ENCODE peak calls at places on chromosomes 13 and 19, in seven cellular contexts. A is tibial artery, H is HCT116, B is fibroblast of lung, V is bronchial epithelial cell, W is left lung, T is GM23248. G is an unnamed sample.
A peak's percentile ranks its signal among the peaks of the same experiment; 100 is the strongest.

GRCh38 chr13:110108348-110109139 is 198.4 kb downstream of the COL4A1 start:
- DNase-seq in A (peak; percentile 80), H (peak; percentile 53), B (peak; percentile 86), V (peak; percentile 72), W (peak; percentile 73), T (peak; percentile 94), G (no peak)

GRCh38 chr13:74444161-74444571 is 310.0 kb upstream of the KLF12 start:
- DNase-seq in A (no peak), H (no peak), B (peak; percentile 61), V (peak; percentile 92), W (no peak), T (peak; percentile 21), G (no peak)

GRCh38 chr13:40233731-40234195 is 432.7 kb downstream of the FOXO1 start:
- DNase-seq in A (no peak), H (no peak), B (no peak), V (peak; percentile 92), W (no peak), T (no peak), G (peak; percentile 55)

GRCh38 chr19:14091086-14091884 is 734 bp upstream of the SAMD1 start:
- DNase-seq in A (no peak), H (no peak), B (peak; percentile 67), V (peak; percentile 51), W (peak; percentile 86), T (peak; percentile 74), G (no peak)

GRCh38 chr19:38049105-38049649 is 142.2 kb downstream of the SIPA1L3 start:
- DNase-seq in A (no peak), H (no peak), B (no peak), V (no peak), W (no peak), T (no peak), G (no peak)

GRCh38 chr19:23520441-23520840 is 125.2 kb upstream of the ZNF91 start:
- DNase-seq in A (no peak), H (no peak), B (no peak), V (no peak), W (no peak), T (no peak), G (no peak)

GRCh38 chr13:109666656-109667448 is 119.5 kb downstream of the IRS2 start:
- DNase-seq in A (no peak), H (no peak), B (peak; percentile 52), V (peak; percentile 75), W (no peak), T (peak; percentile 16), G (peak; percentile 26)

GRCh38 chr19:45474191-45474940 is 6.6 kb downstream of the FOSB start:
- DNase-seq in A (no peak), H (no peak), B (no peak), V (no peak), W (no peak), T (peak; percentile 37), G (no peak)

GRCh38 chr19:34254552-34255432 is at the start of gene GARRE1:
- DNase-seq in A (no peak), H (no peak), B (peak; percentile 38), V (no peak), W (no peak), T (peak; percentile 61), G (no peak)

GRCh38 chr19:20367811-20368294 is 197.7 kb downstream of the ZNF737 start:
- DNase-seq in A (no peak), H (no peak), B (no peak), V (no peak), W (no peak), T (no peak), G (no peak)

GRCh38 chr13:99294198-99294597 is 13.0 kb downstream of the GPR183 start:
- DNase-seq in A (no peak), H (no peak), B (no peak), V (no peak), W (no peak), T (no peak), G (no peak)

GRCh38 chr19:33819875-33820781 is 23.5 kb downstream of the KCTD15 start:
- DNase-seq in A (peak; percentile 79), H (no peak), B (peak; percentile 66), V (peak; percentile 92), W (peak; percentile 89), T (peak; percentile 85), G (peak; percentile 72)

GRCh38 chr19:13827656-13828055 is 32.4 kb downstream of the ZSWIM4 start:
- DNase-seq in A (no peak), H (no peak), B (no peak), V (no peak), W (no peak), T (peak; percentile 37), G (no peak)

GRCh38 chr13:80906860-80907259 is 565.9 kb upstream of the SPRY2 start:
- DNase-seq in A (no peak), H (no peak), B (no peak), V (no peak), W (no peak), T (no peak), G (no peak)

GRCh38 chr19:55877211-55877610 is 40.9 kb downstream of the NLRP4 start:
- DNase-seq in A (no peak), H (no peak), B (no peak), V (no peak), W (no peak), T (no peak), G (no peak)

GRCh38 chr13:35961002-35961401 is 170.2 kb downstream of the DCLK1 start:
- DNase-seq in A (no peak), H (no peak), B (peak; percentile 49), V (peak; percentile 38), W (no peak), T (peak; percentile 39), G (no peak)
- H3K27me3 ChIP-seq in A (no peaks in the 10 kb centered on the region), H (no peaks in the 10 kb centered on the region), B (no peaks in the 10 kb centered on the region), V (no peaks in the 10 kb centered on the region), W (no peaks in the 10 kb centered on the region), T (no peaks in the 10 kb centered on the region), G (no peaks in the 10 kb centered on the region)

GRCh38 chr19:41850381-41850780 is 5.5 kb downstream of the DMRTC2 start:
- DNase-seq in A (no peak), H (no peak), B (no peak), V (no peak), W (no peak), T (no peak), G (no peak)
- H3K27me3 ChIP-seq in A (no peaks in the 10 kb centered on the region), H (peaks cover 39% of the 10 kb centered on the region), B (peaks cover 25% of the 10 kb centered on the region), V (peaks cover 4% of the 10 kb centered on the region), W (no peaks in the 10 kb centered on the region), T (peaks cover 46% of the 10 kb centered on the region), G (peaks cover 24% of the 10 kb centered on the region)

GRCh38 chr19:31283701-31284100 is 65.5 kb downstream of the TSHZ3 start:
- DNase-seq in A (no peak), H (no peak), B (no peak), V (no peak), W (peak; percentile 17), T (no peak), G (no peak)
- H3K27me3 ChIP-seq in A (no peaks in the 10 kb centered on the region), H (no peaks in the 10 kb centered on the region), B (no peaks in the 10 kb centered on the region), V (no peaks in the 10 kb centered on the region), W (no peaks in the 10 kb centered on the region), T (no peaks in the 10 kb centered on the region), G (no peaks in the 10 kb centered on the region)

GRCh38 chr19:21434516-21434915 is 37.6 kb downstream of the ZNF493 start:
- DNase-seq in A (no peak), H (no peak), B (no peak), V (no peak), W (no peak), T (no peak), G (no peak)

GRCh38 chr19:21430674-21431073 is 33.7 kb downstream of the ZNF493 start:
- DNase-seq in A (no peak), H (no peak), B (no peak), V (no peak), W (no peak), T (no peak), G (no peak)

GRCh38 chr19:21439372-21439771 is 42.4 kb downstream of the ZNF493 start:
- DNase-seq in A (no peak), H (no peak), B (no peak), V (peak; percentile 63), W (no peak), T (peak; percentile 27), G (no peak)

GRCh38 chr19:21432590-21432989 is 35.7 kb downstream of the ZNF493 start:
- DNase-seq in A (no peak), H (no peak), B (no peak), V (peak; percentile 2), W (no peak), T (no peak), G (no peak)

GRCh38 chr19:21434967-21435544 is 38.1 kb downstream of the ZNF493 start:
- DNase-seq in A (no peak), H (no peak), B (no peak), V (no peak), W (no peak), T (no peak), G (no peak)
- H3K27me3 ChIP-seq in A (no peaks in the 10 kb centered on the region), H (no peaks in the 10 kb centered on the region), B (no peaks in the 10 kb centered on the region), V (no peaks in the 10 kb centered on the region), W (no peaks in the 10 kb centered on the region), T (no peaks in the 10 kb centered on the region), G (no peaks in the 10 kb centered on the region)

DNA sequence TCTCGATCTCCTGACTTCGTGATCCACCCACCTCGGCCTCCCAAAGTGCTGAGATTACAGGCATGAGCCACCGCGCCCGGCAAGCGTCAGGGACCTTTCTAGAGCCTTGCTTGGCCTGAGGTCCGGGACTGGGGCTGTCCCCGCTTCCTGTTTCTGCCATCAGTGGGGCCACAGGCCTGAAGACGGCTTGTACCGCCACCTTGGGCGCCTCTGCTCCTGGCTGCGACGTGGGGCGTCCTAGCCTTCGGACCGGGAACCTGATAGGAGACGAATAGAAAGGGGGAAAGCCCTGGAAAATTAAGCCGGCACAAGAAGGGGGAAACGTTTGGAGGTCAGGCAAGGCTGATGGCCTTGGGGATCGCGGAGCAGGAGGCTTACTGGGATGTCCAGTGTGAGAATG is 35.1 kb downstream of the RNF6 start:
- DNase-seq in A (peak; percentile 20), H (no peak), B (no peak), V (no peak), W (no peak), T (peak; percentile 29), G (no peak)
- H3K27me3 ChIP-seq in A (no peaks in the 10 kb centered on the region), H (no peaks in the 10 kb centered on the region), B (no peaks in the 10 kb centered on the region), V (no peaks in the 10 kb centered on the region), W (no peaks in the 10 kb centered on the region), T (no peaks in the 10 kb centered on the region), G (no peaks in the 10 kb centered on the region)

DNA sequence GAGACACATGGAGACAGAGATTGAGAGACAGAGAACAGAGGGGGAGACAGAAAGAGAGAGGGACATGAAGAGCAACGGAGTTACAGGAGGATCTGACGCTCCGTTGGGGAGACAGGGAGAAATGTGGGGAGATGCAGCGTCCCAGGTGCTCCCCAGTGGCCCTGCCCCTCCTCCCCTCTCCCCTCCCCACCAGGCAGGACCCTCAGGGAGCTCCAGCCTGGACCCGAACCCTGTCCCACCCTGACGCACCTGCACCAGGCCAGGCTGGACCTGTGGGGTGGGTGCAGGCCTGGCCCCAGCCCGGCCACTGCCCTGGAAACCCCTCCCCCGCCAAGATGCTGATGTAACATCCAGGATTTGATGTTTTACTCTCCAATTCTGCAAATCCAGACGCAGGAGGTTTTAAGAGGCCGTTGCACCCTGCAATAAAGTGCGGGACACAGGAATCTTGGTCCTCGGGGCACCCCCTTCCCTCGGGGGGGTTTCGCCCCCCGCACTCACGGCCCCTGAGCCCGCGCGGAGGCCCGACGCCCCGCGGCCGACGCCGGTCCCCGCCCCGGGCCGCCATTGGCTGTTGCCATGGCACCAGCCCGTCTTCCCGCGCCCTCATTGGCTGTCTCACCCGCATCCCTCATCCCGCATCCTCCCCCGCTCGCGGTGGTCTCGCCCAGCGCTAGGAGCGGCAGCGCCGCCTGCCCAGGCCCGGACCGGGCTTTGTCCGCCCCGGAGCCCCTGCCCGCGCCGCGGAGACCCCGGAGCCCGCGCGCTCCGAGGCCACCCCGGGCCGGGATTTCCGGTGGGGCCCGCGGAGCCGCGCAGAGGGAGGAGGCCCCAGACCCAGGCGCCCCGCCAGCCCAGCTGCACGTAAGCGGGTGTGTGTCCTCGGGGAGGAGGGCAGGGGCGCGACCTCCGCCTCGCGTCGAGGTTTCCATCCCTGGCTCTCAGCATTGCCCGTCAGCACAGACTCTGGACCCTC is at the start of gene APC2:
- DNase-seq in A (no peak), H (no peak), B (no peak), V (no peak), W (no peak), T (peak; percentile 69), G (no peak)
- H3K27me3 ChIP-seq in A (peaks cover 30% of the 10 kb centered on the region), H (no peaks in the 10 kb centered on the region), B (peaks cover 67% of the 10 kb centered on the region), V (peaks cover 57% of the 10 kb centered on the region), W (peaks cover 88% of the 10 kb centered on the region), T (peaks cover 28% of the 10 kb centered on the region), G (peaks cover 84% of the 10 kb centered on the region)